ENCODE peak calls at places on chromosomes 11 and 22, in four cellular contexts. One of them, this sample, is unnamed.

GRCh38 chr11:76880314-76880713 is 19.6 kb downstream of the ACER3 start:
- DNase-seq in mammary epithelial cell: no peak
- DNase-seq in HFF-Myc: no peak
- DNase-seq in A549: no peak
- DNase-seq in this sample: no peak

GRCh38 chr11:67648140-67648795 is 2.3 kb downstream of the ACY3 start:
- DNase-seq in mammary epithelial cell: no peak
- DNase-seq in A549: peak; percentile 47
- DNase-seq in HFF-Myc: no peak
- DNase-seq in this sample: no peak

GRCh38 chr22:27987557-27987956 is 68.5 kb upstream of the PITPNB start:
- DNase-seq in HFF-Myc: peak; percentile 31
- DNase-seq in A549: no peak
- DNase-seq in mammary epithelial cell: no peak
- DNase-seq in this sample: no peak

GRCh38 chr22:37569009-37569920 is 9.0 kb downstream of the CDC42EP1 start:
- DNase-seq in HFF-Myc: no peak
- DNase-seq in A549: no peak
- DNase-seq in mammary epithelial cell: no peak
- DNase-seq in this sample: no peak

GRCh38 chr22:27462190-27462589 is 339.4 kb downstream of the MN1 start:
- DNase-seq in HFF-Myc: no peak
- DNase-seq in mammary epithelial cell: no peak
- DNase-seq in A549: no peak
- DNase-seq in this sample: no peak

GRCh38 chr11:87926250-87926970 is 248.8 kb downstream of the RAB38 start:
- DNase-seq in mammary epithelial cell: peak; percentile 80
- DNase-seq in A549: peak; percentile 29
- DNase-seq in HFF-Myc: peak; percentile 44
- DNase-seq in this sample: peak; percentile 78

GRCh38 chr11:26632691-26633159 is 60.7 kb upstream of the MUC15 start:
- DNase-seq in HFF-Myc: no peak
- DNase-seq in A549: no peak
- DNase-seq in mammary epithelial cell: no peak
- DNase-seq in this sample: no peak

GRCh38 chr11:43947003-43947500 is 4.6 kb downstream of the C11orf96 start:
- DNase-seq in mammary epithelial cell: peak; percentile 14
- DNase-seq in HFF-Myc: no peak
- DNase-seq in A549: peak; percentile 55
- DNase-seq in this sample: no peak

GRCh38 chr11:97979741-97980140 is 1041.0 kb upstream of the CNTN5 start:
- DNase-seq in mammary epithelial cell: peak; percentile 19
- DNase-seq in HFF-Myc: no peak
- DNase-seq in A549: no peak
- DNase-seq in this sample: no peak

GRCh38 chr22:22397292-22397870 is 111.2 kb downstream of the ZNF280B start:
- DNase-seq in A549: peak; percentile 61
- DNase-seq in mammary epithelial cell: peak; percentile 21
- DNase-seq in HFF-Myc: no peak
- DNase-seq in this sample: peak; percentile 15

GRCh38 chr11:34624069-34624468 is 3.2 kb downstream of the EHF start:
- DNase-seq in mammary epithelial cell: no peak
- DNase-seq in A549: no peak
- DNase-seq in HFF-Myc: no peak
- DNase-seq in this sample: no peak

GRCh38 chr11:627273-627585 is 248 bp upstream of the SCT start:
- DNase-seq in mammary epithelial cell: no peak
- DNase-seq in A549: no peak
- DNase-seq in HFF-Myc: no peak
- DNase-seq in this sample: no peak

GRCh38 chr11:17156283-17156682 is 51.5 kb downstream of the PIK3C2A start:
- DNase-seq in mammary epithelial cell: no peak
- DNase-seq in HFF-Myc: no peak
- DNase-seq in A549: no peak
- DNase-seq in this sample: no peak

GRCh38 chr22:36152088-36152487 is 8.5 kb downstream of the APOL3 start:
- DNase-seq in HFF-Myc: no peak
- DNase-seq in A549: no peak
- DNase-seq in mammary epithelial cell: no peak
- DNase-seq in this sample: no peak

GRCh38 chr22:37019309-37020191 is at the start of the genes MPST and TST:
- DNase-seq in A549: peak; percentile 63
- DNase-seq in mammary epithelial cell: peak; percentile 45
- DNase-seq in HFF-Myc: no peak
- DNase-seq in this sample: no peak

GRCh38 chr22:50720301-50720845 is 17.6 kb upstream of the ACR start:
- DNase-seq in HFF-Myc: no peak
- DNase-seq in mammary epithelial cell: no peak
- DNase-seq in A549: no peak
- DNase-seq in this sample: no peak

GRCh38 chr11:133934599-133935550 is 21.9 kb downstream of the IGSF9B start:
- DNase-seq in HFF-Myc: no peak
- DNase-seq in A549: peak; percentile 43
- DNase-seq in mammary epithelial cell: peak; percentile 92
- DNase-seq in this sample: no peak

GRCh38 chr11:95135155-95135554 is 45.5 kb downstream of the ENDOD1 start:
- DNase-seq in A549: no peak
- DNase-seq in HFF-Myc: no peak
- DNase-seq in mammary epithelial cell: no peak
- DNase-seq in this sample: no peak

GRCh38 chr11:110056956-110057355 is 36.2 kb upstream of the ZC3H12C start:
- DNase-seq in mammary epithelial cell: no peak
- DNase-seq in A549: no peak
- DNase-seq in HFF-Myc: no peak
- DNase-seq in this sample: no peak

GRCh38 chr11:17767301-17767885 is 32.8 kb downstream of the KCNC1 start:
- DNase-seq in HFF-Myc: no peak
- DNase-seq in mammary epithelial cell: no peak
- DNase-seq in A549: no peak
- DNase-seq in this sample: no peak

GRCh38 chr11:75800136-75800675 is 14.8 kb upstream of the UVRAG start:
- DNase-seq in HFF-Myc: no peak
- DNase-seq in mammary epithelial cell: no peak
- DNase-seq in A549: no peak
- DNase-seq in this sample: no peak

GRCh38 chr22:45991108-45991507 is 14.1 kb upstream of the WNT7B start:
- DNase-seq in mammary epithelial cell: no peak
- DNase-seq in A549: no peak
- DNase-seq in HFF-Myc: no peak
- DNase-seq in this sample: no peak

GRCh38 chr11:13183826-13184196 is 93.8 kb upstream of the BMAL1 start:
- DNase-seq in HFF-Myc: no peak
- DNase-seq in mammary epithelial cell: no peak
- DNase-seq in A549: no peak
- DNase-seq in this sample: no peak

GRCh38 chr11:94171693-94172440 is 43.2 kb downstream of the PANX1 start:
- DNase-seq in HFF-Myc: no peak
- DNase-seq in A549: peak; percentile 32
- DNase-seq in mammary epithelial cell: peak; percentile 10
- DNase-seq in this sample: no peak

GRCh38 chr11:34623463-34623862 is 2.6 kb downstream of the EHF start:
- DNase-seq in HFF-Myc: no peak
- DNase-seq in A549: no peak
- DNase-seq in mammary epithelial cell: no peak
- DNase-seq in this sample: no peak

GRCh38 chr11:44887598-44887997 is 63.1 kb downstream of the TP53I11 start:
- DNase-seq in A549: no peak
- DNase-seq in HFF-Myc: no peak
- DNase-seq in mammary epithelial cell: no peak
- DNase-seq in this sample: no peak

GRCh38 chr11:9689721-9690120 is 25.8 kb downstream of the SWAP70 start:
- DNase-seq in A549: no peak
- DNase-seq in mammary epithelial cell: no peak
- DNase-seq in HFF-Myc: no peak
- DNase-seq in this sample: no peak

GRCh38 chr11:12765428-12765827 is 91.2 kb downstream of the TEAD1 start:
- DNase-seq in HFF-Myc: no peak
- DNase-seq in mammary epithelial cell: no peak
- DNase-seq in A549: no peak
- DNase-seq in this sample: no peak

GRCh38 chr11:123434262-123434661 is 4.2 kb downstream of the GRAMD1B start:
- DNase-seq in A549: peak; percentile 75
- DNase-seq in HFF-Myc: no peak
- DNase-seq in mammary epithelial cell: no peak
- DNase-seq in this sample: no peak

GRCh38 chr11:41039592-41039991 is 419.9 kb downstream of the LRRC4C start:
- DNase-seq in A549: no peak
- DNase-seq in mammary epithelial cell: no peak
- DNase-seq in HFF-Myc: no peak
- DNase-seq in this sample: no peak

GRCh38 chr11:39990413-39990812 is 1469.0 kb downstream of the LRRC4C start:
- DNase-seq in A549: no peak
- DNase-seq in mammary epithelial cell: no peak
- DNase-seq in HFF-Myc: no peak
- DNase-seq in this sample: no peak